ENCODE peak calls at places on chromosomes 7 and 10, in nine cellular contexts. One of them, this sample, is unnamed.

GRCh38 chr10:13053794-13054462 is 46.0 kb upstream of the OPTN start:
- DNase-seq in prostate gland: peak
- DNase-seq in HL-60: no peak
- DNase-seq in Panc1: no peak
- DNase-seq in stomach: no peak
- DNase-seq in endothelial cell of umbilical vein: no peak
- DNase-seq in GM23338: peak
- DNase-seq in transverse colon: no peak
- DNase-seq in HCT116: no peak
- DNase-seq in this sample: no peak

GRCh38 chr10:117545141-117546019 is 2.8 kb downstream of the EMX2 start:
- DNase-seq in prostate gland: no peak
- DNase-seq in HL-60: no peak
- DNase-seq in Panc1: no peak
- DNase-seq in stomach: no peak
- DNase-seq in endothelial cell of umbilical vein: no peak
- DNase-seq in GM23338: peak
- DNase-seq in transverse colon: no peak
- DNase-seq in HCT116: no peak
- DNase-seq in this sample: peak

GRCh38 chr7:130844811-130845580 is 111.0 kb upstream of the KLF14 start:
- DNase-seq in prostate gland: no peak
- DNase-seq in HL-60: no peak
- DNase-seq in Panc1: no peak
- DNase-seq in stomach: no peak
- DNase-seq in endothelial cell of umbilical vein: no peak
- DNase-seq in GM23338: no peak
- DNase-seq in transverse colon: no peak
- DNase-seq in HCT116: peak
- DNase-seq in this sample: no peak

GRCh38 chr10:102628451-102628911 is 15.8 kb upstream of the TRIM8 start:
- DNase-seq in prostate gland: no peak
- DNase-seq in HL-60: no peak
- DNase-seq in Panc1: no peak
- DNase-seq in stomach: no peak
- DNase-seq in endothelial cell of umbilical vein: peak
- DNase-seq in GM23338: no peak
- DNase-seq in transverse colon: no peak
- DNase-seq in HCT116: no peak
- DNase-seq in this sample: no peak

GRCh38 chr7:608954-609711 is 89.5 kb upstream of the PDGFA start:
- DNase-seq in prostate gland: no peak
- DNase-seq in HL-60: no peak
- DNase-seq in Panc1: no peak
- DNase-seq in stomach: no peak
- DNase-seq in endothelial cell of umbilical vein: no peak
- DNase-seq in GM23338: no peak
- DNase-seq in transverse colon: no peak
- DNase-seq in HCT116: no peak
- DNase-seq in this sample: no peak

GRCh38 chr10:13717936-13718772 is 131.4 kb downstream of the PRPF18 start:
- DNase-seq in prostate gland: peak
- DNase-seq in HL-60: peak
- DNase-seq in Panc1: no peak
- DNase-seq in stomach: peak
- DNase-seq in endothelial cell of umbilical vein: no peak
- DNase-seq in GM23338: no peak
- DNase-seq in transverse colon: peak
- DNase-seq in HCT116: no peak
- DNase-seq in this sample: peak

GRCh38 chr10:126924915-126925300 is 19.7 kb downstream of the DOCK1 start:
- DNase-seq in prostate gland: no peak
- DNase-seq in HL-60: no peak
- DNase-seq in Panc1: no peak
- DNase-seq in stomach: no peak
- DNase-seq in endothelial cell of umbilical vein: no peak
- DNase-seq in GM23338: no peak
- DNase-seq in transverse colon: no peak
- DNase-seq in HCT116: no peak
- DNase-seq in this sample: no peak

GRCh38 chr10:71390435-71390820 is 6.3 kb upstream of the CDH23 start:
- DNase-seq in prostate gland: no peak
- DNase-seq in HL-60: no peak
- DNase-seq in Panc1: no peak
- DNase-seq in stomach: no peak
- DNase-seq in endothelial cell of umbilical vein: no peak
- DNase-seq in GM23338: no peak
- DNase-seq in transverse colon: no peak
- DNase-seq in HCT116: no peak
- DNase-seq in this sample: no peak

GRCh38 chr10:19832624-19833507 is 16.6 kb downstream of the PLXDC2 start:
- DNase-seq in prostate gland: peak
- DNase-seq in HL-60: no peak
- DNase-seq in Panc1: no peak
- DNase-seq in stomach: no peak
- DNase-seq in endothelial cell of umbilical vein: no peak
- DNase-seq in GM23338: peak
- DNase-seq in transverse colon: no peak
- DNase-seq in HCT116: no peak
- DNase-seq in this sample: no peak

GRCh38 chr10:125049216-125049903 is 107.4 kb downstream of the ZRANB1 start:
- DNase-seq in prostate gland: no peak
- DNase-seq in HL-60: no peak
- DNase-seq in Panc1: no peak
- DNase-seq in stomach: no peak
- DNase-seq in endothelial cell of umbilical vein: peak
- DNase-seq in GM23338: no peak
- DNase-seq in transverse colon: no peak
- DNase-seq in HCT116: no peak
- DNase-seq in this sample: no peak

GRCh38 chr7:35694784-35695627 is at the start of gene HERPUD2:
- DNase-seq in prostate gland: peak
- DNase-seq in HL-60: peak
- DNase-seq in Panc1: peak
- DNase-seq in stomach: peak
- DNase-seq in endothelial cell of umbilical vein: peak
- DNase-seq in GM23338: peak
- DNase-seq in transverse colon: peak
- DNase-seq in HCT116: peak
- DNase-seq in this sample: peak

GRCh38 chr10:13536674-13537366 is 8.0 kb upstream of the BEND7 start:
- DNase-seq in prostate gland: peak
- DNase-seq in HL-60: no peak
- DNase-seq in Panc1: peak
- DNase-seq in stomach: peak
- DNase-seq in endothelial cell of umbilical vein: peak
- DNase-seq in GM23338: peak
- DNase-seq in transverse colon: peak
- DNase-seq in HCT116: peak
- DNase-seq in this sample: no peak

GRCh38 chr10:70530315-70530714 is 51.7 kb downstream of the PALD1 start:
- DNase-seq in prostate gland: no peak
- DNase-seq in HL-60: no peak
- DNase-seq in Panc1: no peak
- DNase-seq in stomach: no peak
- DNase-seq in endothelial cell of umbilical vein: no peak
- DNase-seq in GM23338: no peak
- DNase-seq in transverse colon: no peak
- DNase-seq in HCT116: no peak
- DNase-seq in this sample: no peak

GRCh38 chr10:97186911-97187310 is 1.2 kb upstream of the SLIT1 start:
- DNase-seq in prostate gland: no peak
- DNase-seq in HL-60: no peak
- DNase-seq in Panc1: no peak
- DNase-seq in stomach: no peak
- DNase-seq in endothelial cell of umbilical vein: no peak
- DNase-seq in GM23338: no peak
- DNase-seq in transverse colon: no peak
- DNase-seq in HCT116: no peak
- DNase-seq in this sample: no peak

GRCh38 chr10:123402021-123402420 is 247.8 kb downstream of the BUB3 start:
- DNase-seq in prostate gland: no peak
- DNase-seq in HL-60: no peak
- DNase-seq in Panc1: no peak
- DNase-seq in stomach: no peak
- DNase-seq in endothelial cell of umbilical vein: no peak
- DNase-seq in GM23338: no peak
- DNase-seq in transverse colon: no peak
- DNase-seq in HCT116: no peak
- DNase-seq in this sample: no peak

GRCh38 chr10:37225163-37225562 is 99.8 kb downstream of the ANKRD30A start:
- DNase-seq in prostate gland: no peak
- DNase-seq in HL-60: no peak
- DNase-seq in Panc1: no peak
- DNase-seq in stomach: no peak
- DNase-seq in endothelial cell of umbilical vein: no peak
- DNase-seq in GM23338: no peak
- DNase-seq in transverse colon: no peak
- DNase-seq in HCT116: no peak
- DNase-seq in this sample: no peak

DNA sequence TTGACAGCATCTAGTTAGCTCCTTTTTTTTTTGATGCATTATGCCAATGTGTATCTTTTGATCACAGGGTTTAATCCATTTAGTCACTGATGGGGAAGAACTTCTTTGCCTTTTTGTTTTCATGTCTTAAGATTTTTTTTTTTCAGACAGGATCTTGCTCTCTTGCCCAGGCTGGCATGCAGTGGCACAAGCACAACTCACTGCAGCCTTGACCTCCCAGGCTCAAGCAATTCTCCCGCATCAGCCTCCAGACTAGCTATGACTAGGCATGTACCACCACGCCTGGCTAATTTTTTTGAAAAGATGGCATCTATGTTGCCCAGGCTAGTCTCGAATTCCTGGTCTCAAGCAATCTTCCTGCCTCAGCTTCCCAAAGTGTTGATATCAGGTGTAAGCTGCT is 46.4 kb upstream of the PLA2G12B start:
- DNase-seq in prostate gland: no peak
- DNase-seq in HL-60: no peak
- DNase-seq in Panc1: no peak
- DNase-seq in stomach: no peak
- DNase-seq in endothelial cell of umbilical vein: no peak
- DNase-seq in GM23338: no peak
- DNase-seq in transverse colon: no peak
- DNase-seq in HCT116: no peak
- DNase-seq in this sample: no peak
- TF ChIP-seq POLR2AphosphoS5 in prostate gland: no peak
- TF ChIP-seq POLR2AphosphoS5 in HL-60: no peak
- TF ChIP-seq POLR2AphosphoS5 in Panc1: no peak
- TF ChIP-seq POLR2AphosphoS5 in stomach: no peak
- TF ChIP-seq POLR2AphosphoS5 in endothelial cell of umbilical vein: no peak
- TF ChIP-seq POLR2AphosphoS5 in GM23338: no peak
- TF ChIP-seq POLR2AphosphoS5 in transverse colon: no peak
- TF ChIP-seq POLR2AphosphoS5 in HCT116: no peak
- TF ChIP-seq POLR2AphosphoS5 in this sample: no peak

DNA sequence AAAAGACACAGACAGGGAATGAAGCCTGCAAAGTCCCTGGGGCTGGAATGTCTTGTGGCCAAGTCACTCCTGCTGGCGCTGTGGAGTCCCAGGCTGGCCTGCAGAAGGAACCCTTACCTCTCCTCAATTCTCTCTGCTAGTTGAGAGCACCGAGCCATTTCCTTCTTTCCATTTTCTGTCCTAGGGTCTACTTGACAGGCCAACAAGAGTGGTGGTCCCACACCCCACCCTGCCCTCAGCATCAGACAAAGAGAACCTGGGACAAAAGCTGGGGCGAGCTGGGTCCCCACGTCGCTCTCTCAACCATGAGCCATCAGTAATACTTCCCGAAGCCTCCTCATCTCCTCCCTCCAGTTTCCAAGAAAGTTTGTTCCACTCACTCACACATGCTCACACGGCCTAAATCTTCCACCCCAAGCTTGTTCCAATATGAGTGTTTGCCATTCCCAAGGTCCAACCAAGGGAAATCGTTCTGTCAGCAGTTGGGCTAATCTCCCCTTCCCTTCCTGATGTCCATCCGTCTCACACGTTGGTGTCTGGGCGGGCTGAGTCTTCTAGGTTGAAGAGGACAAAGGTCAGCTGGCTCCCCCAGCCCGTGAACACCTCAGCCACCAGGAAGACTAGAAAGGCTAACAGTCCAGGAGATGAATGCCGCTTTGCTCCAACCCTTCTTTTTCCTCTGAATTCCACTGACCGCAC is 44.3 kb downstream of the CLEC2L start:
- DNase-seq in prostate gland: no peak
- DNase-seq in HL-60: no peak
- DNase-seq in Panc1: no peak
- DNase-seq in stomach: no peak
- DNase-seq in endothelial cell of umbilical vein: no peak
- DNase-seq in GM23338: no peak
- DNase-seq in transverse colon: no peak
- DNase-seq in HCT116: no peak
- DNase-seq in this sample: no peak
- TF ChIP-seq POLR2AphosphoS5 in prostate gland: no peak
- TF ChIP-seq POLR2AphosphoS5 in HL-60: no peak
- TF ChIP-seq POLR2AphosphoS5 in Panc1: no peak
- TF ChIP-seq POLR2AphosphoS5 in stomach: no peak
- TF ChIP-seq POLR2AphosphoS5 in endothelial cell of umbilical vein: no peak
- TF ChIP-seq POLR2AphosphoS5 in GM23338: no peak
- TF ChIP-seq POLR2AphosphoS5 in transverse colon: no peak
- TF ChIP-seq POLR2AphosphoS5 in HCT116: no peak
- TF ChIP-seq POLR2AphosphoS5 in this sample: no peak

DNA sequence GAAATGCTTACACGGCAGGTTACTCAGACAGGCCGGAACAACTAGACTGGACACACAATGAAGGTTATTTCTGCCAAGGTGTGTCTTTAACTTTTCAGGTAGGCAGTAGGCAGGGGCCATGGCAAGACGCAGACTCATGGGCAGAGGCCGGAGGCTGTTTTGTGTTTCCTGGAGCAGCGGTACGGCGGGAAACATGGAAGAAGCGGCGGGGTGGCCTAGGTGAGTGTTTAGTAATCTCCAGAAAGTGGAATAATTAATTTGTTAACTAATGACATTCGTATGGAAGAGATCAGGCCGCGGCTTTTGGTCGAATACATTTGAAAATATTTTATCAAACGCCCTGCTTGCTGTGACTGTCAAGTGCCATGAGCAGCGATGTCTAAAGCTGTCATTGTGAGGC is 277.8 kb downstream of the WDR37 start:
- DNase-seq in prostate gland: no peak
- DNase-seq in HL-60: no peak
- DNase-seq in Panc1: no peak
- DNase-seq in stomach: no peak
- DNase-seq in endothelial cell of umbilical vein: no peak
- DNase-seq in GM23338: no peak
- DNase-seq in transverse colon: no peak
- DNase-seq in HCT116: no peak
- DNase-seq in this sample: no peak
- TF ChIP-seq POLR2AphosphoS5 in prostate gland: no peak
- TF ChIP-seq POLR2AphosphoS5 in HL-60: no peak
- TF ChIP-seq POLR2AphosphoS5 in Panc1: no peak
- TF ChIP-seq POLR2AphosphoS5 in stomach: no peak
- TF ChIP-seq POLR2AphosphoS5 in endothelial cell of umbilical vein: no peak
- TF ChIP-seq POLR2AphosphoS5 in GM23338: no peak
- TF ChIP-seq POLR2AphosphoS5 in transverse colon: no peak
- TF ChIP-seq POLR2AphosphoS5 in HCT116: no peak
- TF ChIP-seq POLR2AphosphoS5 in this sample: no peak

GRCh38 chr7:40986351-40986873 is 716.5 kb downstream of the INHBA start:
- DNase-seq in prostate gland: no peak
- DNase-seq in HL-60: no peak
- DNase-seq in Panc1: peak
- DNase-seq in stomach: no peak
- DNase-seq in endothelial cell of umbilical vein: no peak
- DNase-seq in GM23338: no peak
- DNase-seq in transverse colon: no peak
- DNase-seq in HCT116: no peak
- DNase-seq in this sample: no peak
- TF ChIP-seq POLR2AphosphoS5 in prostate gland: no peak
- TF ChIP-seq POLR2AphosphoS5 in HL-60: no peak
- TF ChIP-seq POLR2AphosphoS5 in Panc1: no peak
- TF ChIP-seq POLR2AphosphoS5 in stomach: no peak
- TF ChIP-seq POLR2AphosphoS5 in endothelial cell of umbilical vein: no peak
- TF ChIP-seq POLR2AphosphoS5 in GM23338: no peak
- TF ChIP-seq POLR2AphosphoS5 in transverse colon: peak
- TF ChIP-seq POLR2AphosphoS5 in HCT116: no peak
- TF ChIP-seq POLR2AphosphoS5 in this sample: no peak

GRCh38 chr7:50307368-50308012 is 3.0 kb downstream of the IKZF1 start:
- DNase-seq in prostate gland: no peak
- DNase-seq in HL-60: no peak
- DNase-seq in Panc1: no peak
- DNase-seq in stomach: no peak
- DNase-seq in endothelial cell of umbilical vein: no peak
- DNase-seq in GM23338: peak
- DNase-seq in transverse colon: peak
- DNase-seq in HCT116: no peak
- DNase-seq in this sample: no peak
- TF ChIP-seq POLR2AphosphoS5 in prostate gland: no peak
- TF ChIP-seq POLR2AphosphoS5 in HL-60: no peak
- TF ChIP-seq POLR2AphosphoS5 in Panc1: no peak
- TF ChIP-seq POLR2AphosphoS5 in stomach: no peak
- TF ChIP-seq POLR2AphosphoS5 in endothelial cell of umbilical vein: no peak
- TF ChIP-seq POLR2AphosphoS5 in GM23338: no peak
- TF ChIP-seq POLR2AphosphoS5 in transverse colon: peak
- TF ChIP-seq POLR2AphosphoS5 in HCT116: no peak
- TF ChIP-seq POLR2AphosphoS5 in this sample: no peak

This sample was measured in suprapubic skin.